ENCODE peak calls at places on chromosomes 16 and 17, in ten cellular contexts. I, B, A, K, X, U, W, Z, R and O are unnamed samples.
A peak's percentile ranks its signal among the peaks of the same experiment; 100 is the strongest.

GRCh38 chr17:50364715-50365114 is 8.3 kb downstream of the MRPL27 start:
- DNase-seq in I (no peak), U (no peak), A (no peak), B (no peak), R (no peak), K (no peak), W (no peak), X (no peak), Z (no peak), O (no peak)

GRCh38 chr17:75771334-75772281 is 6.6 kb upstream of the GALK1 start:
- DNase-seq in W (no peak), A (no peak), I (no peak), B (no peak), R (no peak), X (peak; percentile 18), Z (no peak), U (no peak), K (peak; percentile 35), O (no peak)

GRCh38 chr16:53478965-53479364 is 24.0 kb downstream of the AKTIP start:
- DNase-seq in X (no peak), B (no peak), W (no peak), U (no peak), A (no peak), K (no peak), Z (no peak), R (no peak), I (no peak), O (no peak)

GRCh38 chr16:11585460-11586374 is 1.0 kb downstream of the LITAF start:
- DNase-seq in W (no peak), Z (no peak), R (no peak), X (peak; percentile 37), K (peak; percentile 39), I (no peak), U (no peak), B (no peak), A (no peak), O (peak; percentile 40)

GRCh38 chr16:89685916-89686315 is 573 bp upstream of the CDK10 start:
- DNase-seq in I (no peak), A (no peak), Z (no peak), W (no peak), R (no peak), K (no peak), B (no peak), U (no peak), X (no peak), O (no peak)

GRCh38 chr17:74520790-74521480 is 10.3 kb downstream of the CD300LB start:
- DNase-seq in W (no peak), A (no peak), K (no peak), B (no peak), U (no peak), I (no peak), Z (no peak), X (peak; percentile 16), R (no peak), O (no peak)

GRCh38 chr17:61510991-61511390 is 58.8 kb downstream of the TBX4 start:
- DNase-seq in A (no peak), R (no peak), Z (no peak), U (no peak), I (no peak), W (no peak), B (no peak), K (no peak), X (no peak), O (no peak)

GRCh38 chr16:85612191-85612800 is 826 bp upstream of the GSE1 start:
- DNase-seq in B (peak; percentile 37), A (no peak), W (peak; percentile 62), K (peak; percentile 52), I (no peak), X (peak; percentile 92), Z (no peak), R (peak; percentile 18), U (peak; percentile 85), O (no peak)

GRCh38 chr16:50414152-50414551 is 45.4 kb upstream of the BRD7 start:
- DNase-seq in I (no peak), X (no peak), Z (no peak), W (no peak), U (no peak), R (no peak), A (no peak), K (no peak), B (no peak), O (no peak)

GRCh38 chr16:73921295-73921694 is 375.3 kb upstream of the PSMD7 start:
- DNase-seq in K (no peak), X (no peak), R (no peak), U (no peak), W (no peak), I (no peak), Z (no peak), B (no peak), A (no peak), O (no peak)

GRCh38 chr16:25692307-25692706 is 548 bp downstream of the HS3ST4 start:
- DNase-seq in X (no peak), R (no peak), A (no peak), I (no peak), W (peak; percentile 48), Z (no peak), U (no peak), B (no peak), K (no peak), O (no peak)

GRCh38 chr16:46607529-46607928 is 13.7 kb downstream of the SHCBP1 start:
- DNase-seq in X (no peak), B (no peak), U (peak; percentile 7), Z (no peak), K (peak; percentile 48), W (peak; percentile 42), R (no peak), I (peak; percentile 53), A (no peak), O (no peak)

GRCh38 chr16:90054554-90054953 is 22.6 kb downstream of the PRDM7 start:
- DNase-seq in R (no peak), A (no peak), K (no peak), I (no peak), U (no peak), X (no peak), W (no peak), Z (no peak), B (no peak), O (no peak)

GRCh38 chr17:79657861-79658810 is 47.3 kb upstream of the RBFOX3 start:
- DNase-seq in W (no peak), X (no peak), B (no peak), A (no peak), Z (no peak), R (no peak), I (no peak), K (no peak), U (no peak), O (no peak)

GRCh38 chr16:1131378-1131994 is 21.4 kb upstream of the CACNA1H start:
- DNase-seq in Z (no peak), X (no peak), R (no peak), U (no peak), K (no peak), B (no peak), I (no peak), A (no peak), W (no peak), O (no peak)

GRCh38 chr17:66900126-66901010 is 64.1 kb upstream of the CACNG4 start:
- DNase-seq in A (no peak), U (no peak), B (no peak), R (no peak), X (no peak), K (peak; percentile 11), I (no peak), Z (no peak), W (no peak), O (no peak)

GRCh38 chr17:4769628-4770027 is 2.1 kb upstream of the TM4SF5 start:
- DNase-seq in U (no peak), A (no peak), R (no peak), B (no peak), W (no peak), Z (no peak), X (no peak), K (peak; percentile 9), I (no peak), O (no peak)

DNA sequence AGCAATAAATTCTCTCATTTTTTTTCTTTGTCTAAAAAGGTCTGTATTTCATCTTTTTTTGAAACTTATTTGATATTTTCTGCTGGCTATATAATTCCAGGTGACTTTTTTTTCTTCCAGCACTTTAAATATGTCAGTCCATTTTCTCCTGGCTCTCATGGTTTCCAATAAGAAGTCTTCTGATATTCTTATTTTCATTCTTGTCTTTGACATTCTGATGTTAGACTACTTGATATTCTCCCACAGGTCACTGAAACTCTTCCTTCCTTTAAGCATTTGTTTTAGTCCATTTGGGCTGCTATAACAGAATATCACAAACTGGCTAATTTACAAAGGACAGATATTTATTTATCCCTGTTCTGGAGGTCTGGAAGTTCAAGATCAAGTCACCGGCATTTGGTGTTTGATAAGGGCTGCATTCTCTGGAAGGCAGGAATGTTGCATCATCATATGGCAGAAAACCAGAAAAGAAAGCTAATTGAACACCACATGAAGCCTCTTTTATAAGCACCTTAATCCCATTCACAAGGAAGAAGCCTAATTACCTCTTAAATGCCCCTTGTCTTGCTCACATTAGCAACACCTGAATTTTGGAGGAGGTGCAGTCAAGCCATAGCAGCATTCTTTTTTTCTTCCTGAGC is 242.1 kb upstream of the TNRC6C start:
- DNase-seq in A (no peak), W (no peak), R (no peak), Z (no peak), I (no peak), K (no peak), B (no peak), U (no peak), X (no peak), O (no peak)
- H3K27ac ChIP-seq in A (no peak overlapping the region), W (no peak overlapping the region), R (no peak overlapping the region), Z (no peak overlapping the region), I (no peak overlapping the region), K (no peak overlapping the region), B (no peak overlapping the region), U (no peak overlapping the region), X (no peak overlapping the region), O (no peak overlapping the region)

DNA sequence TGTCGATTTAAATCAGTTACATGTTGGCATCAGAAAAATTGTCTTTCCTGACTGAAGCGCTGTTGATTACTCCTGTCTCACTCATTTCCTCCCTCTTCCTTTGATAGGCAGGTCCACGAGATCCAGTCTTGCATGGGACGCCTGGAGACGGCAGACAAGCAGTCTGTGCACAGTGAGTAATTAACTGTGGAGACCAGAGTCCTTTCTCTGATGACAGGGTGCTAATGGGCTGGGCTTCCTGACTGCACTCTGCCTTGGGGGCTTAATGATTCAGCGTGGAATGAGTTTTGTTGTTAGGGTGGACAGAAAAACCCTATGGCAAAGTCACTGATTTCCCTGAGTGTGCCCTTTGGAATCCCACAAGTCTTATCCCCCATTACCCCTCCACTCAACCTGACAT is 6.5 kb downstream of the GOSR2 start:
- DNase-seq in B (no peak), K (no peak), W (no peak), U (peak; percentile 76), R (no peak), I (no peak), A (no peak), X (no peak), Z (no peak), O (no peak)
- H3K27ac ChIP-seq in B (no peak overlapping the region), K (no peak overlapping the region), W (no peak overlapping the region), U (peak overlapping the region; percentile 76), R (no peak overlapping the region), I (no peak overlapping the region), A (no peak overlapping the region), X (no peak overlapping the region), Z (no peak overlapping the region), O (no peak overlapping the region)

GRCh38 chr17:63277629-63278028 is 168.5 kb downstream of the CYB561 start:
- DNase-seq in B (no peak), K (no peak), A (no peak), X (no peak), R (no peak), Z (no peak), W (no peak), U (no peak), I (no peak), O (no peak)
- H3K27ac ChIP-seq in B (no peak overlapping the region), K (no peak overlapping the region), A (no peak overlapping the region), X (no peak overlapping the region), R (no peak overlapping the region), Z (no peak overlapping the region), W (no peak overlapping the region), U (no peak overlapping the region), I (no peak overlapping the region), O (no peak overlapping the region)

GRCh38 chr17:77622627-77623026 is 335.9 kb upstream of the TNRC6C start:
- DNase-seq in Z (no peak), X (no peak), B (no peak), R (no peak), K (no peak), W (no peak), A (no peak), I (no peak), U (no peak), O (no peak)
- H3K27ac ChIP-seq in Z (no peak overlapping the region), X (no peak overlapping the region), B (no peak overlapping the region), R (no peak overlapping the region), K (no peak overlapping the region), W (no peak overlapping the region), A (no peak overlapping the region), I (no peak overlapping the region), U (no peak overlapping the region), O (no peak overlapping the region)